ENCODE peak calls at places on chromosome X, in nine cellular contexts. B, R, J, Q, V, E, H, X and I are unnamed samples.

GRCh38 chrX:133923113-133923512 is 62.3 kb downstream of the GPC3 start:
- DNase-seq in B (peak), R (no peak), J (no peak), Q (no peak), V (no peak), E (no peak), H (no peak), X (no peak), I (no peak)

GRCh38 chrX:40843643-40844042 is 108.3 kb upstream of the MED14 start:
- DNase-seq in B (no peak), R (no peak), J (no peak), Q (no peak), V (no peak), E (no peak), H (no peak), X (no peak), I (no peak)

GRCh38 chrX:110675866-110676265 is 119.8 kb downstream of the CHRDL1 start:
- DNase-seq in B (no peak), R (no peak), J (no peak), Q (no peak), V (no peak), E (no peak), H (no peak), X (no peak), I (no peak)

GRCh38 chrX:13716905-13717304 is 17.5 kb downstream of the TRAPPC2 start:
- DNase-seq in B (no peak), R (no peak), J (peak), Q (peak), V (no peak), E (no peak), H (no peak), X (no peak), I (no peak)

GRCh38 chrX:53018627-53019026 is 30.0 kb upstream of the GPR173 start:
- DNase-seq in B (no peak), R (no peak), J (no peak), Q (no peak), V (no peak), E (no peak), H (no peak), X (no peak), I (no peak)

GRCh38 chrX:101595739-101596419 is 21.9 kb downstream of the ARMCX6 start:
- DNase-seq in B (peak), R (peak), J (no peak), Q (no peak), V (peak), E (no peak), H (peak), X (no peak), I (peak)

GRCh38 chrX:71664889-71665491 is 2.4 kb upstream of the LOC101059915 start:
- DNase-seq in B (no peak), R (no peak), J (no peak), Q (no peak), V (no peak), E (no peak), H (no peak), X (no peak), I (no peak)

GRCh38 chrX:11171956-11172355 is 60.8 kb downstream of the HCCS start:
- DNase-seq in B (no peak), R (no peak), J (no peak), Q (no peak), V (no peak), E (no peak), H (no peak), X (no peak), I (no peak)

GRCh38 chrX:110417128-110417527 is 58.5 kb downstream of the RTL9 start:
- DNase-seq in B (no peak), R (no peak), J (no peak), Q (no peak), V (no peak), E (no peak), H (no peak), X (no peak), I (no peak)

GRCh38 chrX:11557120-11557519 is 108.6 kb downstream of the ARHGAP6 start:
- DNase-seq in B (peak), R (no peak), J (no peak), Q (no peak), V (peak), E (no peak), H (no peak), X (no peak), I (no peak)

GRCh38 chrX:68588653-68589371 is 58.7 kb upstream of the STARD8 start:
- DNase-seq in B (no peak), R (no peak), J (no peak), Q (no peak), V (no peak), E (no peak), H (no peak), X (no peak), I (no peak)

GRCh38 chrX:53831662-53832635 is 145.4 kb upstream of the HUWE1 start:
- DNase-seq in B (peak), R (peak), J (peak), Q (no peak), V (peak), E (no peak), H (no peak), X (peak), I (peak)

GRCh38 chrX:40855411-40855810 is 120.1 kb upstream of the MED14 start:
- DNase-seq in B (no peak), R (no peak), J (no peak), Q (no peak), V (no peak), E (no peak), H (no peak), X (no peak), I (no peak)

GRCh38 chrX:26442340-26442739 is 226.4 kb downstream of the MAGEB5 start:
- DNase-seq in B (peak), R (peak), J (no peak), Q (no peak), V (peak), E (no peak), H (no peak), X (no peak), I (no peak)

GRCh38 chrX:150155396-150156048 is 207.6 kb upstream of the MAMLD1 start:
- DNase-seq in B (peak), R (no peak), J (no peak), Q (no peak), V (peak), E (peak), H (no peak), X (no peak), I (no peak)

GRCh38 chrX:123590842-123591491 is 141.9 kb downstream of the THOC2 start:
- DNase-seq in B (peak), R (no peak), J (no peak), Q (no peak), V (no peak), E (no peak), H (peak), X (no peak), I (no peak)

GRCh38 chrX:111348363-111348927 is 63.5 kb downstream of the DCX start:
- DNase-seq in B (no peak), R (no peak), J (no peak), Q (no peak), V (no peak), E (no peak), H (no peak), X (no peak), I (no peak)